ENCODE peak calls at places on chromosomes 6 and 20, in four cellular contexts. O is K562, S is HCT116, C is HepG2. X is an unnamed sample.

GRCh38 chr6:42279144-42279781 is 61.6 kb upstream of the MRPS10 start:
- DNase-seq in O (no peak), S (no peak), C (no peak), X (no peak)

GRCh38 chr6:43083041-43083669 is 7.0 kb downstream of the PTK7 start:
- DNase-seq in O (no peak), S (no peak), C (no peak), X (no peak)

GRCh38 chr6:14876778-14877613 is 368.9 kb upstream of the JARID2 start:
- DNase-seq in O (no peak), S (no peak), C (no peak), X (no peak)

GRCh38 chr6:11845664-11846577 is 67.3 kb upstream of the ADTRP start:
- DNase-seq in O (no peak), S (no peak), C (no peak), X (no peak)

GRCh38 chr6:11094411-11094851 is 797 bp downstream of the SMIM13 start:
- DNase-seq in O (peak), S (no peak), C (peak), X (no peak)

GRCh38 chr6:393391-394221 is 2.1 kb downstream of the IRF4 start:
- DNase-seq in O (no peak), S (no peak), C (no peak), X (no peak)

GRCh38 chr6:3403244-3404154 is 53.4 kb downstream of the SLC22A23 start:
- DNase-seq in O (no peak), S (no peak), C (peak), X (no peak)

GRCh38 chr20:1674361-1674760 is 16.8 kb upstream of the SIRPG start:
- DNase-seq in O (no peak), S (no peak), C (no peak), X (no peak)

GRCh38 chr6:170080169-170080827 is 210.6 kb downstream of the DLL1 start:
- DNase-seq in O (no peak), S (no peak), C (no peak), X (no peak)

GRCh38 chr6:90230547-90231240 is 65.9 kb downstream of the BACH2 start:
- DNase-seq in O (no peak), S (no peak), C (no peak), X (no peak)

GRCh38 chr6:167141667-167142432 is 15.9 kb downstream of the GPR31 start:
- DNase-seq in O (peak), S (peak), C (peak), X (peak)

GRCh38 chr6:119446623-119447008 is 97.1 kb upstream of the MAN1A1 start:
- DNase-seq in O (no peak), S (no peak), C (no peak), X (no peak)

GRCh38 chr20:49045440-49046086 is 549 bp upstream of the CSE1L start:
- DNase-seq in O (peak), S (no peak), C (peak), X (no peak)

GRCh38 chr20:576156-576555 is 32.6 kb upstream of the CSNK2A1 start:
- DNase-seq in O (no peak), S (no peak), C (no peak), X (no peak)

GRCh38 chr6:71190809-71191208 is 97.8 kb upstream of the OGFRL1 start:
- DNase-seq in O (no peak), S (no peak), C (peak), X (no peak)

GRCh38 chr6:17869010-17869752 is 118.3 kb downstream of the KIF13A start:
- DNase-seq in O (no peak), S (no peak), C (no peak), X (no peak)

GRCh38 chr6:4066029-4066755 is 12.7 kb downstream of the FAM217A start:
- DNase-seq in O (no peak), S (no peak), C (peak), X (no peak)

GRCh38 chr20:37236462-37236861 is 25.2 kb downstream of the GHRH start:
- DNase-seq in O (no peak), S (no peak), C (no peak), X (no peak)

GRCh38 chr6:125950293-125950692 is 6.3 kb upstream of the HINT3 start:
- DNase-seq in O (peak), S (no peak), C (no peak), X (no peak)

GRCh38 chr6:79436232-79436631 is 101.0 kb downstream of the LCA5 start:
- DNase-seq in O (no peak), S (no peak), C (no peak), X (no peak)

GRCh38 chr6:43917878-43918382 is 147.9 kb downstream of the VEGFA start:
- DNase-seq in O (peak), S (no peak), C (no peak), X (no peak)

GRCh38 chr20:35091808-35092523 is 641 bp downstream of the TRPC4AP start:
- DNase-seq in O (no peak), S (no peak), C (peak), X (no peak)

GRCh38 chr6:47034421-47034820 is 7.7 kb downstream of the ADGRF1 start:
- DNase-seq in O (no peak), S (no peak), C (no peak), X (no peak)

GRCh38 chr6:11447265-11447664 is 90.3 kb upstream of the TMEM170B start:
- DNase-seq in O (no peak), S (no peak), C (no peak), X (no peak)

GRCh38 chr20:32535953-32536823 is 48.9 kb downstream of the NOL4L start:
- DNase-seq in O (peak), S (peak), C (peak), X (no peak)

GRCh38 chr6:96391776-96392175 is 129.8 kb upstream of the UFL1 start:
- DNase-seq in O (no peak), S (no peak), C (no peak), X (no peak)

GRCh38 chr20:43043887-43044286 is 145.8 kb downstream of the PTPRT start:
- DNase-seq in O (no peak), S (no peak), C (no peak), X (no peak)

GRCh38 chr6:14476793-14477531 is 359.4 kb downstream of the CD83 start:
- DNase-seq in O (peak), S (no peak), C (no peak), X (no peak)

GRCh38 chr6:66897576-66897975 is 1190.5 kb upstream of the EYS start:
- DNase-seq in O (no peak), S (no peak), C (peak), X (no peak)

GRCh38 chr6:141426400-141426980 is 706.2 kb upstream of the GJE1 start:
- DNase-seq in O (no peak), S (no peak), C (no peak), X (no peak)

GRCh38 chr20:45095753-45096371 is 5.1 kb downstream of the KCNS1 start:
- DNase-seq in O (peak), S (peak), C (peak), X (peak)
- TF ChIP-seq TCF7L2 in O (no peak), S (peak), C (no peak), X (peak)

DNA sequence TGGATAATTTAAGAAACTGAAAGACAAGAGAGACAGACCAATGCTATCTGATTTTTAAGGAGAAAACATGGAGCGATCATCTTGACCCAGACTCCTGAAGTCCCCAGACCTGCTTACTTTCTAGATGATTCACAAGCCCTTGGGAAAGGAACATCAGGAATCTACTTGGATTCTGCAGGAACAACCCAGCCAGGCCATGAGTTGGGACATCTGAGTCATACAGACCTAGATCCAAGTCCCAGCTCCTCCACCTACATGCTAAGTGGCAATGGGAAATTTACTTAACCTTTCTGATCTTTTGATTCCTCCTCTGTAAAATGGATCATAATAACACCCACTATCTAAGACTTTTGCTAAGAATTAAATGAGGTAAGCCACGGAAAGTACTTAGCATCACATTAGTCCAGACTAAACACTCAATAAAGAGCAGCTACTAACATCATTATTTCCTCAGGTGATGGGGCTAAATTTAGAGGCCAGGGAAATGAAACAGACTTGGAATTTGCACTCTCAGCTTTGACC is 61.0 kb upstream of the MAFB start:
- DNase-seq in O (no peak), S (no peak), C (no peak), X (no peak)
- TF ChIP-seq TCF7L2 in O (no peak), S (no peak), C (no peak), X (no peak)

GRCh38 chr6:138309695-138310094 is 68.0 kb upstream of the SMIM28 start:
- DNase-seq in O (no peak), S (no peak), C (no peak), X (no peak)
- TF ChIP-seq TCF7L2 in O (no peak), S (no peak), C (no peak), X (no peak)

GRCh38 chr6:143158113-143158581 is 97.5 kb downstream of the AIG1 start:
- DNase-seq in O (no peak), S (no peak), C (no peak), X (peak)

GRCh38 chr6:143155681-143156080 is 95.0 kb downstream of the AIG1 start:
- DNase-seq in O (no peak), S (no peak), C (no peak), X (no peak)

GRCh38 chr6:143159001-143159400 is 98.3 kb downstream of the AIG1 start:
- DNase-seq in O (no peak), S (no peak), C (no peak), X (no peak)

GRCh38 chr6:143160008-143160407 is 99.3 kb downstream of the AIG1 start:
- DNase-seq in O (no peak), S (no peak), C (peak), X (no peak)

DNA sequence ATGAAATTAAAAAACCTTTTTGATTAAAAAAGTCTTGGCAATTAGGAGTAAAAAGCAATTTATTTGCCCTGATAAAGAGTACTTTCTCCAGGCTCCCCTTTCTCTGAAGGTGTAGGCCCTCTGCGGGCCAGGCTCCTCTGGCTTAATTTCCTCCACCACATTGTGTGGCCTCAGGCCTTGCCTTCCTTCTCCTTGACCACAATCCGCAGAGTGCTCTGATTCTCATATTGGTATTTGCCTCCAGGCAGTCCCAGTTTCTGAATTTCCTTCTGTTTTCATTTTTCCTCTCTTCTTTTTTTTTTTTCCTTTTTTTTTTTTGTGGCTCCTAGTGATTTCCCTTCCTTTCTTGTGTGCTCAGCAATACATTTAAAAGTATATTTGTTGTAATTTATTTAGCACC is 96.5 kb downstream of the AIG1 start:
- DNase-seq in O (no peak), S (no peak), C (no peak), X (no peak)
- TF ChIP-seq TCF7L2 in O (no peak), S (no peak), C (no peak), X (no peak)